ENCODE peak calls at places on chromosomes 1 and 21, in eight cellular contexts. T is fibroblast of pulmonary artery, P is neural progenitor cell, N is SJSA1, B is GM23338, G is psoas muscle, A is MM.1S, M is upper lobe of right lung. U is an unnamed sample.

GRCh38 chr1:38121231-38121680 is 74.7 kb upstream of the POU3F1 start:
- DNase-seq in P (no peak), B (no peak), G (no peak), A (no peak), N (no peak), M (peak), T (no peak), U (no peak)

GRCh38 chr1:218837051-218837450 is 336.6 kb upstream of the LYPLAL1 start:
- DNase-seq in G (no peak), B (no peak), N (no peak), P (no peak), T (peak), M (no peak), A (no peak), U (no peak)

GRCh38 chr1:236904874-236905741 is 99.1 kb downstream of the MT1HL1 start:
- DNase-seq in P (no peak), T (peak), N (peak), B (no peak), G (peak), M (no peak), A (no peak), U (peak)

GRCh38 chr1:217379338-217379737 is 251.6 kb downstream of the GPATCH2 start:
- DNase-seq in A (no peak), G (no peak), P (no peak), T (no peak), M (no peak), N (no peak), B (no peak), U (no peak)

GRCh38 chr1:243354511-243355153 is 98.8 kb downstream of the SDCCAG8 start:
- DNase-seq in G (no peak), A (peak), N (peak), M (no peak), B (no peak), T (peak), P (no peak), U (no peak)

GRCh38 chr1:29306471-29307140 is 70.3 kb downstream of the PTPRU start:
- DNase-seq in B (no peak), T (no peak), M (no peak), N (no peak), A (no peak), G (no peak), P (no peak), U (no peak)

GRCh38 chr1:186236921-186237320 is 138.1 kb downstream of the TPR start:
- DNase-seq in T (peak), A (no peak), G (no peak), P (no peak), M (no peak), B (no peak), N (peak), U (peak)

GRCh38 chr1:42209516-42210370 is 45.2 kb upstream of the GUCA2A start:
- DNase-seq in N (no peak), P (no peak), T (no peak), A (no peak), G (no peak), B (no peak), M (no peak), U (no peak)

GRCh38 chr1:38735651-38736161 is 123.9 kb downstream of the RRAGC start:
- DNase-seq in T (peak), M (no peak), P (no peak), N (peak), G (no peak), A (no peak), B (no peak), U (peak)

GRCh38 chr21:45920824-45921600 is 60.6 kb upstream of the COL6A1 start:
- DNase-seq in P (no peak), M (no peak), T (no peak), N (no peak), G (no peak), B (no peak), A (no peak), U (no peak)

GRCh38 chr21:41519806-41520559 is 12.0 kb upstream of the TMPRSS2 start:
- DNase-seq in T (no peak), B (no peak), N (no peak), G (no peak), A (no peak), P (no peak), M (no peak), U (no peak)

GRCh38 chr1:78038491-78038939 is 7.3 kb upstream of the GIPC2 start:
- DNase-seq in T (peak), A (no peak), N (peak), P (no peak), B (no peak), G (no peak), M (no peak), U (no peak)

GRCh38 chr1:9653783-9654517 is 2.4 kb downstream of the PIK3CD start:
- DNase-seq in G (no peak), P (no peak), A (no peak), M (no peak), N (no peak), B (no peak), T (no peak), U (no peak)

GRCh38 chr1:91851130-91852010 is 34.6 kb downstream of the TGFBR3 start:
- DNase-seq in B (no peak), T (peak), G (peak), A (no peak), M (peak), P (no peak), N (peak), U (peak)

GRCh38 chr1:5955479-5955977 is 36.7 kb downstream of the NPHP4 start:
- DNase-seq in P (no peak), G (no peak), T (no peak), A (no peak), M (peak), B (no peak), N (no peak), U (no peak)

GRCh38 chr1:22884806-22885559 is 87.7 kb downstream of the LACTBL1 start:
- DNase-seq in T (no peak), P (no peak), B (no peak), M (no peak), G (no peak), N (no peak), A (peak), U (no peak)

GRCh38 chr1:63157085-63157484 is 165.3 kb upstream of the FOXD3 start:
- DNase-seq in M (no peak), N (no peak), A (no peak), G (no peak), T (no peak), B (no peak), P (no peak), U (no peak)

GRCh38 chr1:178168535-178168934 is 74.6 kb downstream of the RASAL2 start:
- DNase-seq in G (no peak), P (no peak), T (peak), M (no peak), B (no peak), N (no peak), A (no peak), U (no peak)

GRCh38 chr1:228343211-228343661 is 63.4 kb downstream of the TRIM11 start:
- DNase-seq in A (no peak), N (no peak), T (no peak), P (no peak), B (no peak), G (peak), M (no peak), U (no peak)

GRCh38 chr1:224430511-224431113 is 4.0 kb downstream of the WDR26 start:
- DNase-seq in G (no peak), P (no peak), M (no peak), N (peak), B (no peak), T (peak), A (peak), U (peak)

DNA sequence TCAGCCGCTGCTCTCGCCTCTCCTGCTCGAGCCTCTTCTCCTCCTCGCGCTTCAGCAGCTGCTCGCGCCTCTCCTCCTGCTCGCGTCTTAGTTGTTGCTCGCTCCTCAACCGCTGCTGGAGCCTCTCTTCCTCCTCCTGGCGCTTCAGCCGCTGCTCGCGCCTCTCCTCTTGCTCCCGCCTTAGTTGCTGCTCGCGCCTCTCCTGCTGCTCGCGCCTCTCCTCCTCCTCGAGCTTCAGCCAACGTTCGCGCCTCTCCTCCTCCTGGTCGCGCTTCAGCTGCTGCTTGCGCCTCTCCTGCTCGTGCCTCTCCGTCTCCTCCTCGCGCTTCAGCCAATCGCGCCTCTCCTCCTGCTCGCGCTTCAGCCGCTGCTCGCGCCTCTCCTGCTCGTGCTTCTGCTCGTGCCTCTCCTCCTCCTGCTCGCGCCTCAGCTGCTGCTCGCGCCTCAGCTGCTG is 3.7 kb downstream of the TCHH start:
- DNase-seq in P (peak), G (no peak), T (peak), B (peak), N (peak), M (no peak), A (peak), U (peak)
- H3K4me3 ChIP-seq in P (peak), G (peak), T (peak), B (peak), N (peak), M (peak), A (peak), U (peak)

GRCh38 chr1:181090653-181091126 is 2.2 kb downstream of the IER5 start:
- DNase-seq in N (peak), P (no peak), G (no peak), M (no peak), A (peak), B (no peak), T (no peak), U (no peak)

GRCh38 chr1:181092883-181093282 is 4.4 kb downstream of the IER5 start:
- DNase-seq in P (no peak), B (no peak), T (no peak), N (no peak), G (no peak), A (no peak), M (no peak), U (no peak)

GRCh38 chr1:181091322-181092040 is 3.0 kb downstream of the IER5 start:
- DNase-seq in M (no peak), B (no peak), N (no peak), A (no peak), P (no peak), T (no peak), G (no peak), U (no peak)

GRCh38 chr1:181089777-181090505 is 1.4 kb downstream of the IER5 start:
- DNase-seq in A (peak), M (peak), T (peak), G (peak), B (peak), N (peak), P (peak), U (no peak)

GRCh38 chr1:181092056-181092455 is 3.6 kb downstream of the IER5 start:
- DNase-seq in B (no peak), A (no peak), G (no peak), N (no peak), T (no peak), P (no peak), M (no peak), U (no peak)
- H3K4me3 ChIP-seq in B (peak), A (no peak), G (peak), N (peak), T (peak), P (peak), M (peak), U (peak)

GRCh38 chr1:59158321-59158720 is 138.6 kb upstream of the FGGY start:
- DNase-seq in G (no peak), M (no peak), T (no peak), N (no peak), A (no peak), P (no peak), B (no peak), U (no peak)
- H3K4me3 ChIP-seq in G (no peak), M (no peak), T (no peak), N (no peak), A (no peak), P (no peak), B (no peak), U (no peak)

GRCh38 chr1:107272321-107272720 is 131.5 kb downstream of the NTNG1 start:
- DNase-seq in A (no peak), N (no peak), P (no peak), M (no peak), G (no peak), B (no peak), T (no peak), U (no peak)

GRCh38 chr1:107276247-107276646 is 135.4 kb downstream of the NTNG1 start:
- DNase-seq in B (peak), M (no peak), P (no peak), G (no peak), A (no peak), N (no peak), T (no peak), U (no peak)

GRCh38 chr1:107274227-107274626 is 133.4 kb downstream of the NTNG1 start:
- DNase-seq in P (no peak), A (no peak), M (no peak), T (no peak), B (no peak), G (no peak), N (no peak), U (no peak)

GRCh38 chr1:107273515-107273914 is 132.7 kb downstream of the NTNG1 start:
- DNase-seq in B (no peak), P (no peak), N (no peak), G (no peak), A (no peak), T (no peak), M (no peak), U (no peak)

DNA sequence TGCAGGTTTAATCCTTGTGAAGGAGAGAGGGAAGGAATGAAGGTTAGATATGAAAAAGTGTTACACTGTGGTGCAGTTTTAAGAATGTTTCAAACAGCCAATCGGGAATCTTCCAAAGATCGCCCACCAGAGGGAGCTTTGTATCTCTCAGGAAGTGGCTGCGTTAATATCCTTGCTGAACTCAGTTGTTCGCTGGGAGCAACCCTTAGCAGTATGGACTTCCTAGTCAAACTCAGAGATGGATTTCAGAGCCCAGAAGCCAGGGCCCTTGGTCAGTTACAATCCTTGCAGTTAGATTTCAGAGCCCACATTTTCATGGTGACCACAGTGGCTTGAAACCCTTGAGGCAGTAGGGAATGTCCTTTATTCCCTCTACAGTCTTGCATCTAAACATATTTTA is 136.2 kb downstream of the NTNG1 start:
- DNase-seq in A (peak), T (peak), B (peak), G (no peak), M (no peak), P (peak), N (no peak), U (no peak)
- H3K4me3 ChIP-seq in A (no peak), T (no peak), B (no peak), G (no peak), M (no peak), P (no peak), N (no peak), U (no peak)

GRCh38 chr1:153976819-153977249 is 640 bp downstream of the JTB start:
- DNase-seq in B (peak), N (no peak), A (no peak), P (peak), M (no peak), G (no peak), T (no peak), U (no peak)

GRCh38 chr1:153977250-153978240 is at the start of gene JTB:
- DNase-seq in M (peak), T (peak), P (peak), B (peak), A (peak), G (peak), N (peak), U (peak)

GRCh38 chr1:153973071-153973470 is 4.4 kb downstream of the JTB start:
- DNase-seq in B (no peak), M (no peak), N (no peak), A (no peak), P (no peak), T (no peak), G (no peak), U (no peak)

GRCh38 chr1:153973478-153973877 is 4.0 kb downstream of the JTB start:
- DNase-seq in A (no peak), M (no peak), T (no peak), G (no peak), P (no peak), B (no peak), N (no peak), U (no peak)

GRCh38 chr1:153978274-153978909 is 918 bp upstream of the JTB start:
- DNase-seq in M (no peak), P (no peak), T (no peak), N (no peak), G (no peak), B (no peak), A (no peak), U (no peak)
- H3K4me3 ChIP-seq in M (peak), P (peak), T (peak), N (peak), G (peak), B (peak), A (peak), U (peak)

DNA sequence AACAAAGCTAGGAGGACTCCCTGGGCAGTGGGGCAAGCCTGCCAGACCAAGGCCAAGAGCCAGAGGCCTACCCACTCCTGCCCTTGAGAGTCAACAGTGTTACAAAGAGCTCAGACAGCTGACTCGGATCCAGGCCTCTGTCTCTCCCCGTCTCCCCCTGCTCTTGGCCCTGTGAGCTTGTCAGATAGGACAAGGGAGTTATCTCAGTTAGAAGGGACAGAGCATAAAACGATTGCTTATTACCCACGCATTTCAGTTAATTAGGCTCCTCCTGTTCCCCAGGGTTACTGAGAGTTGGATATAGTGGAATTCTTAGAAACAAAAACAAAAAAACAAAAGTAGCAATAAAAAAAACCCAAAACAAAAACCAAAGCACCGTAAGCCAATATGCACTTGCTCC is 1.3 kb downstream of the SLC41A1 start:
- DNase-seq in T (peak), P (no peak), B (no peak), A (no peak), M (no peak), N (no peak), G (peak), U (no peak)
- H3K4me3 ChIP-seq in T (peak), P (peak), B (peak), A (no peak), M (peak), N (peak), G (peak), U (peak)

DNA sequence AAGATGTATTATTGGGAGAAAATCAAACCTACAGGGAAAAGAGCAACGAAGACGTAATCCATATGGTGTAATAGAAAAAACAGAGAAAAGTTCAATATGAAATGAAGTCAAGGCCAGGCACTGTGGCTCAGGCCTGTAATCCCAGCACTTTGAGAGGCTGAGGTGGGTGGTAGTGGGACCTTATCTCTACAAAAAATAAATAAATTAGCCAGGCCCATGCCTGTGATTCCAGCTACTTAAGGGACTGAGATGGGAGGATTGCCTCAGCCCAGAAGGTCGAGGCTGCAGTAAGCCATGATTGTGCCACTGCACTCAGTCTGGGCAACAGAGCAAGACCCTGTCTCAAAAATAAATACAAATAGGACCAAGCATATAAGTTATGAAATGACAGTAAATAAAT is 11.4 kb downstream of the DESI2 start:
- DNase-seq in B (no peak), A (no peak), G (no peak), M (no peak), P (no peak), T (no peak), N (no peak), U (no peak)
- H3K4me3 ChIP-seq in B (no peak), A (no peak), G (no peak), M (no peak), P (no peak), T (no peak), N (no peak), U (no peak)

DNA sequence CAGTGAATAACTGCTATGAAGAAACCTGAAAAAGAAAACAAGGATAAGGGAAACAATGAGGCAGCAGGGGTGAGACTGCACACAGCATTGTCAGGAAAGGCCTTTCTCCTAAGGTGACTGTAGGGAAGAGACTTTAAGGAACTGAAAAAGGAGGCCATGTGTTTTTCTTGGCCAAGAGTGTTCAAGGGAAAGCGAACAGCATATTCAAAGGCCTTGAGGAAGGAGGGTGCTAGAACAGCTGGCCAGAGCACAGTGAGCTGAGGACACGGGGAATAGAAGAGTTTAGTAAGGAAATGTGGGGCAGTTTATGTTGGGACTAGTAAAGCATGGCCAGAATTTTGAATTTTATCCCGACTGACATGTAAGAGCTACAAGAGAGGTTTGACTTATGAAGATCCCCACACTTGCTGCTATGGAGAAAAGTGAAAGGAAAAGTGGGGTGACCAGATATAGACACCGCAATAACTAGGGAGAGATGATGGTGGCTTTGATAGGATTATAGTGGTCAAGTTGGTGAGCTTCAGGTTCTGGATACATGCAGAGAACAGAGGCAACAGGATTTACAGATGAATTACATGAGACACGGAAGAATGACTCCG is 1.4 kb downstream of the RWDD2B start:
- DNase-seq in M (no peak), G (no peak), A (no peak), T (no peak), N (no peak), B (no peak), P (no peak), U (no peak)
- H3K4me3 ChIP-seq in M (peak), G (peak), A (peak), T (peak), N (peak), B (peak), P (peak), U (peak)

U was measured in skeletal muscle cell.